ENCODE peak calls at places on chromosomes 1 and 21, in eight cellular contexts. Q is endothelial cell of umbilical vein, Y is SK-N-SH, P is thyroid gland, V is left ventricle myocardium inferior, H is fibroblast of lung, S is Karpas-422, Z is IMR-90. J is an unnamed sample. For H3K9me3, H3K27me3 and H3K4me1, the result is how much of the 10 kb centered on the place peaks cover.

GRCh38 chr1:228801068-228801467 is 65.8 kb downstream of the RHOU start:
- DNase-seq in P (peak), Y (no peak), S (no peak), V (no peak), H (no peak), Z (no peak), Q (no peak), J (no peak)

GRCh38 chr1:108531429-108531828 is 28.5 kb upstream of the EEIG2 start:
- DNase-seq in Z (no peak), H (no peak), Y (no peak), S (no peak), V (no peak), Q (no peak), P (no peak), J (no peak)

GRCh38 chr1:40056519-40057309 is 16.2 kb downstream of the CAP1 start:
- DNase-seq in Y (no peak), Z (no peak), H (no peak), P (no peak), S (no peak), V (no peak), Q (no peak), J (no peak)

GRCh38 chr1:94713472-94714141 is 106.5 kb upstream of the SLC44A3 start:
- DNase-seq in Q (no peak), Z (peak), V (peak), Y (peak), P (peak), S (no peak), H (peak), J (no peak)

GRCh38 chr1:23423415-23424170 is 955 bp downstream of the TCEA3 start:
- DNase-seq in Y (peak), P (peak), S (no peak), H (no peak), Z (no peak), V (no peak), Q (no peak), J (peak)

GRCh38 chr1:219792337-219793021 is 135.9 kb downstream of the SLC30A10 start:
- DNase-seq in Q (no peak), S (no peak), P (no peak), Y (peak), Z (peak), H (peak), V (no peak), J (no peak)

GRCh38 chr1:37317870-37318431 is 156.4 kb upstream of the ZC3H12A start:
- DNase-seq in H (no peak), S (no peak), V (no peak), Q (no peak), Y (peak), P (peak), Z (no peak), J (no peak)

GRCh38 chr21:21200103-21200938 is 202.1 kb downstream of the NCAM2 start:
- DNase-seq in H (peak), P (no peak), Z (peak), S (no peak), Q (peak), Y (no peak), V (peak), J (no peak)

GRCh38 chr1:235714205-235714897 is 64.8 kb upstream of the GNG4 start:
- DNase-seq in S (no peak), Q (no peak), Z (no peak), Y (no peak), H (no peak), P (no peak), V (no peak), J (no peak)

GRCh38 chr1:201361652-201362504 is 15.6 kb downstream of the TNNT2 start:
- DNase-seq in P (peak), V (peak), H (peak), Q (peak), Y (peak), S (peak), Z (peak), J (no peak)

GRCh38 chr1:31931241-31932225 is 6.6 kb downstream of the PTP4A2 start:
- DNase-seq in Y (no peak), S (no peak), H (peak), Z (peak), P (no peak), V (no peak), Q (peak), J (no peak)

GRCh38 chr1:209651148-209651547 is 1.1 kb downstream of the LAMB3 start:
- DNase-seq in Q (peak), V (peak), H (peak), Z (peak), Y (no peak), P (no peak), S (peak), J (no peak)

GRCh38 chr21:29064850-29065481 is 8.5 kb downstream of the CCT8 start:
- DNase-seq in Y (no peak), Q (no peak), P (no peak), Z (no peak), H (no peak), V (no peak), S (no peak), J (no peak)

GRCh38 chr1:48405400-48405799 is 66.6 kb downstream of the SPATA6 start:
- DNase-seq in Y (no peak), H (peak), Q (no peak), P (peak), V (no peak), S (no peak), Z (peak), J (no peak)

GRCh38 chr1:245096330-245097066 is 58.3 kb upstream of the KIF26B start:
- DNase-seq in Z (no peak), Q (no peak), S (no peak), H (no peak), V (no peak), Y (peak), P (peak), J (no peak)

GRCh38 chr1:236608930-236609726 is 4.8 kb upstream of the HEATR1 start:
- DNase-seq in Q (peak), H (peak), P (peak), S (peak), V (peak), Y (peak), Z (peak), J (no peak)

GRCh38 chr1:101165944-101166343 is 70.9 kb upstream of the S1PR1 start:
- DNase-seq in H (no peak), S (no peak), Q (no peak), P (no peak), V (no peak), Y (no peak), Z (no peak), J (no peak)

GRCh38 chr1:6105218-6105679 is 59.6 kb downstream of the KCNAB2 start:
- DNase-seq in Q (no peak), H (no peak), Z (no peak), Y (no peak), S (peak), V (no peak), P (no peak), J (no peak)

DNA sequence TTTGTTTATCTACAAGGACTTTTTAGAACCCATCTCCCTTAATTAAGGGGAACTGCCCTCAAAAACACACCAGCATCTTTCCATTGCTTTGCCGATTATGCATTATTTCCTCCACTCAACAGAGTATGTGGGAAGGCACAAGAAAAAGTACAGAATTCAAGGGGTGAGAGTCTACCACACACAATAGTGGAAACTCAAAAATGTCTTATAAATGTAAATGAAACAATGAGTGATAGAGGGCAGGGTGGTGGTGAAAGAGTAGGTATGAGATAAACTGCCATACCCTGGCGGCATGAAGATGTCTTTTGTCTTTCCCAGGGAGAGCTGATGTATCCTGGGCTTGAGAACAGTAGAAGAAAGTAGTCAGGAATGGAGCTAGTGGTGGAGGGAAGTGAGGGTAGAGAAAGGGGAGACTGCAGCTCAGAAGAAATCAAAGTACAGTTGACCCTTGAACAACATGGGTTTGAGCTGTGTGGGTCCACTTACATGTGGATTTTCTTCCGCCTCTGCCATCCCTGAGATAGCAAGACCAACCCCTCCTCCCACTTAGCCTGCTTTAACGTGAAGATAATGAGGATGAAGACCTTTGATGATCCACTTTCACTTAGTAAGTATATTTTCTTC is 24.4 kb downstream of the CD58 start:
- DNase-seq in Y (no peak), Q (no peak), V (no peak), H (no peak), Z (no peak), S (no peak), P (no peak), J (no peak)
- H3K9me3 ChIP-seq in Y (under half), Q (under half), V (under half), H (under half), Z (under half), S (under half), P (under half), J (under half)

DNA sequence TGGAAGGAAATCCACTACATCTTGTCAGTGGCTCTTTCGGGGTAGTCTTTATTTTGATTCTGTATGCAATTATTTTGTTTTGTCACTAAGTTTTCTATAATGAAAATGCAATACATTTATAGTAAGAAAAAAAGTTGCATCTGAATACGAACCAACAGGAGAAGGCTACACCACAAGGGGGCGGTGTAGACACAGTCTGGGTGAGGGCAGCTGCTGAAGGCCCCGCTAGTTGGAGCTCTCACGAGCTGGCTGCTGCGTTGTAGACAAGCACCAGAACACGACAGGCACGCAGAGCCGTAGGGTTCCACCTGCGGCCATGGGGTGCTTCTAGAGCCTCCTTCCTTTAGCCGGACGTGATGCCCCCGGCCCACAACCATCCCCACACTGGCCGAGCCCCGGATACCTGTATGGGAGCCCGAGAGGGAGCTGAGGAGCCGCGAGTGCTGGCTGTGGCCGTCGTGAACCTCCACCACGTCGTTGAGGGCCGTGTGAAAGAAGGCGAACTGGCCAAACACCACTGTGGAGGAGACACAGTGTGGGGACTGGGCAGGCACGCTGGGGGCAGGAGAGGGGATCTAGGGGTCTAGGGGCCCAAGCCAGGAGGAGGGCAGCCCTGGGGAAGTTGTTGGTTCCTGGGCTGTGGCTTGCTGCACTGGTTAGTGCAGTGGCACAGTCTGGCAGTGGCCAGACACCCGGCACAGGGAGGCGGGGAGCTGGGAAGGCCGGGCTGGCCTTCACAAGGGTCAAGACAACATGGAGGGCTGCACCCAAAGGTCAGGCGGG is 160.8 kb downstream of the ZSCAN20 start:
- DNase-seq in Y (peak), S (peak), H (peak), Z (peak), Q (peak), P (peak), V (peak), J (peak)
- H3K27me3 ChIP-seq in Y (under half), S (under half), H (under half), Z (under half), Q (under half), P (under half), V (under half), J (under half)

GRCh38 chr1:109995536-109995935 is 11.0 kb downstream of the AHCYL1 start:
- DNase-seq in V (no peak), Y (no peak), S (no peak), Q (no peak), H (no peak), P (no peak), Z (no peak), J (no peak)
- H3K4me1 ChIP-seq in V (half or more), Y (under half), S (under half), Q (under half), H (under half), P (half or more), Z (under half), J (under half)

DNA sequence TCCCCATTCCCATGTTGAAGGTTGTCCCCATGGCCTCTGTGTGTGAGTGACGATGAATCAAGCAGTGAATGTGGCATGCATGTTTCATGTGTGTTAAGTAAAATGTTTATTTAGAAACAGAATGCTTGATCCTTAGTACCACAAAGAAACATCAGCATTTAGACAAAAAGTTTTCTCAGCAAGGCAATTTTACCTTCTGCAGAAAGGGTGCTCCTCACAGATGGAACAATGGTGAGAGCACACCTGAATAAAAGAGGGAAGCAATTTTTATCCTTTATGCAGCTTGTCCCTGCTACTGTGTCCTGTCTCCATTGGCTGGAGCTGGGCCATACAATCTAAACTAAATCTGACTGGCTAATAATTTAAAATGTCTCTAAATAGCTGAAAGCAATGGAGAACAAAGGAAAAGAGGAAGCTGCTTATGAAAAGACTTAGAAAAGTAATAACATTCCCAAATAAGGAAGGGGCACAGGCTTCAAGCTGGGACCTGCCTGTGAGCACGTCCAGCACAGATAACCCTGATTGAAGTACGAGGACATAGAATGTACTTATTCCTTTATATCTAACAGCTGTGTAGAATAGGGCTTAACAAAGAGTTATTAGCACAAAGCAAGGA is 8.4 kb upstream of the SMYD3 start:
- DNase-seq in S (no peak), V (no peak), H (no peak), Y (no peak), Q (no peak), P (no peak), Z (no peak), J (no peak)
- H3K9me3 ChIP-seq in S (under half), V (under half), H (under half), Y (under half), Q (under half), P (under half), Z (under half), J (under half)

DNA sequence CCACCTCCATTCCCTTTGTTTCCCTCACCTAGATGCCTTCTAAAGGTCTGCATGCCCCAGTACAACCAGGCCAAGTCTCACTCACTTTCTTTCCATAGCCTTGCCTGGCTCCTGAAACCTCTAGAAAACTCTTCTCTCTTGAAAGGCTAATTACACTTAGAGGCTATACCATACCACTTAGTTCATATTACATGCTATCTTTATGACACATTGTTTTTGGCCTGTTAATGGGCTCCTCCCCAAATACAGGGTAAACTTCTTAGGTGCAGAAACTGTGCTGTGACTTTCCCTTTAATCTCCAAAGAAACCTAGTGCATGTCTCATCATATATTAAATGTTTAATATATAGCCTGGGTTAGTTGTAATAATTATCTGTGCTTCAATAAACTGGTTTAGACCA is 56.6 kb upstream of the C1orf105 start:
- DNase-seq in H (no peak), S (no peak), Z (no peak), Y (no peak), V (no peak), P (no peak), Q (no peak), J (no peak)
- H3K27me3 ChIP-seq in H (under half), S (under half), Z (under half), Y (under half), V (under half), P (under half), Q (under half), J (under half)

J was measured in naive thymus-derived CD4-positive, alpha-beta T cell.